ENCODE peak calls at places on chromosomes 4 and X, in four cellular contexts. W is K562, E is SK-N-SH, S is GM12878. G is an unnamed sample.

GRCh38 chrX:136344321-136344720 is 43.6 kb downstream of the ADGRG4 start:
- DNase-seq in W (no peak), S (no peak), E (no peak), G (no peak)

GRCh38 chr4:175622887-175623286 is 189.2 kb downstream of the GPM6A start:
- DNase-seq in E (no peak), W (no peak), S (no peak), G (no peak)

GRCh38 chr4:8439168-8439567 is 1.4 kb downstream of the ACOX3 start:
- DNase-seq in E (no peak), S (no peak), W (no peak), G (no peak)

GRCh38 chr4:132275583-132276121 is 873.4 kb upstream of the PCDH10 start:
- DNase-seq in E (no peak), W (no peak), S (no peak), G (no peak)

GRCh38 chr4:38925492-38926418 is 58.1 kb downstream of the FAM114A1 start:
- DNase-seq in E (peak; percentile 69), W (no peak), S (no peak), G (no peak)

GRCh38 chr4:42703776-42704175 is 46.9 kb upstream of the ATP8A1 start:
- DNase-seq in W (no peak), S (no peak), E (peak; percentile 40), G (no peak)

GRCh38 chrX:97389761-97390192 is 506.1 kb downstream of the RPA4 start:
- DNase-seq in S (no peak), E (no peak), W (no peak), G (no peak)

GRCh38 chr4:110196871-110197420 is 1.5 kb downstream of the ELOVL6 start:
- DNase-seq in W (peak; percentile 44), E (peak; percentile 75), S (no peak), G (peak; percentile 78)

GRCh38 chr4:184143770-184144564 is 73.7 kb downstream of the ENPP6 start:
- DNase-seq in W (no peak), E (no peak), S (no peak), G (no peak)

GRCh38 chrX:55489315-55490009 is at the start of gene USP51:
- DNase-seq in E (peak; percentile 60), S (peak; percentile 16), W (peak; percentile 17), G (peak; percentile 57)

GRCh38 chr4:38119663-38120374 is 159.6 kb downstream of the PTTG2 start:
- DNase-seq in W (no peak), E (peak; percentile 48), S (no peak), G (no peak)

GRCh38 chr4:81495308-81495707 is 23.6 kb upstream of the RASGEF1B start:
- DNase-seq in W (no peak), S (no peak), E (no peak), G (no peak)

GRCh38 chr4:87133183-87133582 is 87.2 kb downstream of the KLHL8 start:
- DNase-seq in E (no peak), S (no peak), W (no peak), G (no peak)

GRCh38 chrX:149845385-149845784 is 35.6 kb upstream of the MAGEA8 start:
- DNase-seq in S (no peak), W (no peak), E (no peak), G (no peak)

GRCh38 chr4:21410372-21410771 is 538.2 kb downstream of the KCNIP4 start:
- DNase-seq in W (no peak), S (no peak), E (no peak), G (no peak)

GRCh38 chrX:78997870-78998558 is 52.8 kb downstream of the P2RY10 start:
- DNase-seq in W (no peak), S (no peak), E (no peak), G (no peak)

GRCh38 chr4:153440475-153440874 is 25.7 kb upstream of the TMEM131L start:
- DNase-seq in S (peak; percentile 44), W (no peak), E (no peak), G (no peak)

GRCh38 chr4:20266215-20267082 is 14.7 kb downstream of the SLIT2 start:
- DNase-seq in W (no peak), S (no peak), E (no peak), G (no peak)

GRCh38 chr4:13103382-13104015 is 380.6 kb downstream of the RAB28 start:
- DNase-seq in S (no peak), E (no peak), W (no peak), G (no peak)

GRCh38 chrX:110450050-110450449 is 91.4 kb downstream of the RTL9 start:
- DNase-seq in S (peak; percentile 20), E (peak; percentile 77), W (peak; percentile 64), G (peak; percentile 25)

GRCh38 chrX:6778547-6779231 is 243.8 kb upstream of the VCX3A start:
- DNase-seq in E (no peak), S (no peak), W (no peak), G (no peak)

GRCh38 chr4:2788532-2789103 is 4.3 kb upstream of the SH3BP2 start:
- DNase-seq in S (no peak), E (peak; percentile 89), W (no peak), G (no peak)

GRCh38 chr4:84632092-84632491 is 49.2 kb downstream of the CDS1 start:
- DNase-seq in S (no peak), E (no peak), W (no peak), G (no peak)

GRCh38 chr4:65623509-65623908 is 46.8 kb downstream of the EPHA5 start:
- DNase-seq in E (no peak), S (no peak), W (no peak), G (no peak)

GRCh38 chr4:99763635-99764101 is 53.0 kb upstream of the DAPP1 start:
- DNase-seq in S (no peak), W (no peak), E (no peak), G (no peak)

GRCh38 chrX:18884916-18885315 is 99.0 kb downstream of the PHKA2 start:
- DNase-seq in E (no peak), W (no peak), S (no peak), G (no peak)

GRCh38 chrX:115960440-115961084 is 210.0 kb upstream of the AGTR2 start:
- DNase-seq in W (no peak), S (no peak), E (no peak), G (no peak)

GRCh38 chr4:105979506-105979905 is 84.2 kb downstream of the NPNT start:
- DNase-seq in W (no peak), E (no peak), S (no peak), G (no peak)

GRCh38 chr4:13588954-13589353 is 38.6 kb downstream of the BOD1L1 start:
- DNase-seq in W (no peak), S (no peak), E (no peak), G (no peak)

GRCh38 chrX:72305286-72306084 is at the start of gene CITED1:
- DNase-seq in E (peak; percentile 65), W (no peak), S (no peak), G (no peak)

GRCh38 chrX:149495573-149496071 is 9.5 kb downstream of the IDS start:
- DNase-seq in E (no peak), W (no peak), S (no peak), G (no peak)

DNA sequence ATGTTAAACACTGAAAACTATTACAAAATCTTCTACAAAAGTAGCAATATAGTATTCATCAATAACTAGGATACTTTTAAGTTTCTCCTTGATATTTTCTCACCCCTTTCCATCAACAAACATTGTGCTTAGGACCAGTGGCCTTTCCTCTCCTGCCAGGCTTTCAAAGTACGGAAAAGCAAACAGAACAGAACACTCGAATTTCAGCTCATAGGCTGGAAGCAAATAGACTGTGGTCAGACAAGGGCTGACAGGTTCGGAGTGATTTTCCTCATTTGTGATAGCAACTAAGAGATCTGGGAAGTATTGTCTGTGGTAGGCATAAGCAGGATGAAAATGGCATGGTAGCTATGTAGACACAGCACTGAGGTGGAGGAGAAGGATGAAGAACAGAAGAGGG is 68.6 kb upstream of the SORBS2 start:
- DNase-seq in S (no peak), W (no peak), E (no peak), G (no peak)
- TF ChIP-seq NRF1 in S (no peak), W (no peak), E (no peak), G (no peak)

DNA sequence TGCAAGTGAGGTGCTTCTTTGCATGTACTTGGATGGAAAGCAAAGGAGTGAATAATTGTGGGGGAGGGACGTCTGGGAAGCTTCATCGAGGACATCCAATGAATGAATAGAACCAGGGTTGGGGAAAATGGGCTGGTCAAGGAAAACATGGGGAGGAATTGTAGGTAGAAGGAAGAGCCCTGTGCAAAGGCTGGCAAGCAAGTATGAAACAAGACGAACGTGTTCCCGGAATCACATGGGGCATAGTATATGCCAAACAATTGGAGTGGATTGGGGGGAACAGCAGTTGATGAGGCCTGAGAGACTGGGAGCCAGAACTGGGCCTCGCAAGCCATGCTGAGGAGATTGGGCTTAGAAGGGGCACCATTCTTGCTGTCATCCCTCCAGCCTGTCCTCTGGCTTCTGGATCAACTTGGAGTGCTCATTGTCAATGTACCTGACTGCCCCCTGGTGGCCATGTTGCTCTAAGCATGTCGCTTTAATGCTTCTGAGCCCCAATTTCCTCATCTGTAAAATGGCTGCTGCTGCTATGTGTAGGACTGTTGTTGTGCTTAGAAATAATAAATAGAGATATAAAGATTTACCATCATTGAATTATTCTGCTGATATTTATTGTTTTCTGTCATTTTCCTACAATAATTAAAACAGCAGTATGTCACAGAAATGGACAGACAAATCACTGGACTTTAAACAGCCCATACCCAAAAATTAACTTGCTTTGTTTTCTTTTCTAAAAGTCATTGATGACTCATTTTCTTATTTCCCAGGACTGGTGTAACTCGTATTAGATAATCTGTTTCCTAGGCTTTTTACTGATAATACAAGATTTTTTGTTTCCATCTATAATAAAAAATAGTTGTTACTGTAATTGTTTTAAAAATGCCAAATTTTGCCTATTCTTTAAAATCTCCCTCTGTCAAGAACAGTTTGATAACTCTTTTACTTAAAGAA is 66.4 kb downstream of the JADE3 start:
- DNase-seq in E (peak; percentile 42), W (peak; percentile 57), S (peak; percentile 39), G (peak; percentile 46)
- TF ChIP-seq NRF1 in E (no peak), W (no peak), S (no peak), G (no peak)

GRCh38 chr4:23788027-23788426 is 101.8 kb downstream of the PPARGC1A start:
- DNase-seq in S (no peak), E (no peak), W (no peak), G (no peak)
- TF ChIP-seq NRF1 in S (no peak), E (no peak), W (no peak), G (no peak)

GRCh38 chr4:174189392-174190029 is 94.0 kb downstream of the FBXO8 start:
- DNase-seq in W (no peak), S (no peak), E (no peak), G (no peak)
- TF ChIP-seq NRF1 in W (no peak), S (no peak), E (no peak), G (no peak)

DNA sequence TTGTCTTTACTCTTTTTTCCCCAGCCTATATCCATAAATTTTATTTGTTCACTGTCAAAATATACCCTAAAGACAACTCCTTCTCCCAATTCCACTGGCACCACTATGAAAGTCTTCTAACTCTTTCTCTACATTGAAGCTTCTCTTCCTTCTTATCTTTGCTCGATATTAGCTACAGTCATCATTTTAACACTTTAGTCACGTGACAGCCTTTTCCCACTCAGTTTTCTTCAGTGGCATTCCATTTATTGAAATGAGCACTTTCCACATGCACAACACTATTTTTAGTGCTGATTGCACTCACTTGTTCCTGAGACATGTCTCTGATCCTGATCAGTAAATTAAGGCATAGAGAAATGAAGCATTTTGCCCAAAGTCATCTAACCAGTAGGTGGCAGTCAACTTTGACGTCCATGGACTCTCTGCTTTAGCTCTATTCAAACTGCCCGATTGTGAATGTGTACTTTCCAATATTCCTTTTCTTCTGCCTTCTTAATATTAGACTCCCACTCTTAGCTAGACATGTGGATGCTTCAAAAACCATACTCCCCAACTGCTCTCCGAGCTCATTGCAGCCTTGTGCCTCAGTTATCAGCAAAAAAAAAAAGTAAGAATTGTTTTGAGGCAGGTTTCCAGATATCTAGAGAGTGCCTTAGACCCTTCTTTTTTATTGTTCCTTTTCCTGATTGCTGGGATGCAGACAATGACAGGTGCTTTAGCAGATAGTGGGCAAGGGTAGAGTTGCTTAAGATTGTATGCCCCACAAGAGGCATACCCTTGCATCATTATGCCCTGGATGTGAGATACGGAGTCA is 394.4 kb upstream of the ADGRL3 start:
- DNase-seq in W (peak; percentile 1), S (no peak), E (peak; percentile 9), G (no peak)
- TF ChIP-seq NRF1 in W (no peak), S (no peak), E (no peak), G (no peak)

G was measured in H1.